ENCODE peak calls at places on chromosomes 16 and 17, in six cellular contexts. I, T, A, V, Z and E are unnamed samples.

GRCh38 chr17:59626756-59627155 is 7.1 kb downstream of the CLTC start:
- DNase-seq in Z (no peak), T (no peak), I (no peak), V (no peak), A (no peak), E (no peak)

GRCh38 chr16:31215287-31216115 is 1.4 kb downstream of the PYDC1 start:
- DNase-seq in T (no peak), Z (peak; percentile 55), I (peak; percentile 63), V (peak; percentile 71), A (peak; percentile 82), E (no peak)

GRCh38 chr17:2055494-2056220 is 754 bp downstream of the HIC1 start:
- DNase-seq in A (no peak), T (peak; percentile 67), I (no peak), V (peak; percentile 75), Z (peak; percentile 55), E (no peak)

GRCh38 chr17:82320956-82321927 is 3.8 kb upstream of the CD7 start:
- DNase-seq in A (peak; percentile 77), Z (no peak), T (no peak), V (no peak), I (peak; percentile 62), E (no peak)

GRCh38 chr17:34635876-34636275 is 56.5 kb downstream of the TMEM132E start:
- DNase-seq in V (no peak), Z (no peak), I (no peak), A (no peak), T (no peak), E (no peak)

GRCh38 chr17:47959825-47960655 is 2.4 kb upstream of the PRR15L start:
- DNase-seq in A (no peak), Z (no peak), T (no peak), V (peak; percentile 88), I (peak; percentile 65), E (no peak)

GRCh38 chr16:10831899-10832886 is 13.6 kb upstream of the TVP23A start:
- DNase-seq in I (no peak), Z (no peak), T (no peak), V (no peak), A (peak; percentile 48), E (no peak)

GRCh38 chr17:32558997-32559650 is 72.3 kb downstream of the CDK5R1 start:
- DNase-seq in T (no peak), I (no peak), A (no peak), Z (no peak), V (no peak), E (no peak)

GRCh38 chr17:38693700-38694329 is 11.3 kb upstream of the MLLT6 start:
- DNase-seq in T (peak; percentile 98), Z (peak; percentile 51), V (peak; percentile 77), I (peak; percentile 64), A (no peak), E (no peak)

GRCh38 chr16:85853641-85854545 is 45.1 kb upstream of the IRF8 start:
- DNase-seq in A (no peak), T (no peak), V (no peak), Z (no peak), I (no peak), E (no peak)

GRCh38 chr17:20224379-20224778 is 215.2 kb downstream of the SPECC1 start:
- DNase-seq in V (no peak), T (no peak), Z (no peak), A (no peak), I (no peak), E (no peak)

GRCh38 chr16:27495191-27495590 is 54.5 kb downstream of the GTF3C1 start:
- DNase-seq in T (peak; percentile 58), A (no peak), V (no peak), Z (peak; percentile 85), I (no peak), E (no peak)

GRCh38 chr17:64147110-64148016 is 17.4 kb upstream of the ERN1 start:
- DNase-seq in A (no peak), Z (no peak), I (no peak), T (peak; percentile 24), V (no peak), E (peak; percentile 73)

GRCh38 chr17:14149751-14150150 is 80.4 kb downstream of the COX10 start:
- DNase-seq in A (no peak), Z (no peak), T (no peak), V (no peak), I (no peak), E (no peak)

GRCh38 chr16:84818133-84818532 is 1.7 kb upstream of the CRISPLD2 start:
- DNase-seq in Z (no peak), T (no peak), V (no peak), A (no peak), I (no peak), E (no peak)

GRCh38 chr16:35552763-35553162 is 2093.4 kb downstream of the TP53TG3F start:
- DNase-seq in V (no peak), T (no peak), I (no peak), Z (no peak), A (no peak), E (no peak)

GRCh38 chr16:63702981-63703590 is 1418.8 kb downstream of the CDH11 start:
- DNase-seq in Z (no peak), T (no peak), V (peak; percentile 69), A (no peak), I (peak; percentile 53), E (no peak)

GRCh38 chr16:23398987-23399805 is 53.8 kb downstream of the COG7 start:
- DNase-seq in Z (no peak), T (no peak), I (no peak), A (no peak), V (no peak), E (no peak)

GRCh38 chr17:36979585-36979941 is 30.8 kb downstream of the AATF start:
- DNase-seq in A (no peak), T (no peak), V (no peak), Z (no peak), I (no peak), E (no peak)

GRCh38 chr17:62923515-62924150 is 42.4 kb upstream of the TANC2 start:
- DNase-seq in T (no peak), V (no peak), I (no peak), Z (no peak), A (no peak), E (no peak)

GRCh38 chr17:6166492-6167179 is 96.5 kb downstream of the WSCD1 start:
- DNase-seq in A (no peak), Z (no peak), V (no peak), T (no peak), I (no peak), E (no peak)

GRCh38 chr17:77346765-77347164 is 206.0 kb downstream of the SEC14L1 start:
- DNase-seq in V (no peak), T (no peak), A (no peak), Z (no peak), I (no peak), E (no peak)

GRCh38 chr17:77344038-77344437 is 203.3 kb downstream of the SEC14L1 start:
- DNase-seq in I (no peak), Z (no peak), V (no peak), T (no peak), A (no peak), E (no peak)

GRCh38 chr17:77347544-77347943 is 206.8 kb downstream of the SEC14L1 start:
- DNase-seq in Z (no peak), T (no peak), V (no peak), I (no peak), A (no peak), E (no peak)

GRCh38 chr17:77343031-77343866 is 202.5 kb downstream of the SEC14L1 start:
- DNase-seq in V (peak; percentile 33), T (no peak), A (peak; percentile 4), I (no peak), Z (no peak), E (no peak)

DNA sequence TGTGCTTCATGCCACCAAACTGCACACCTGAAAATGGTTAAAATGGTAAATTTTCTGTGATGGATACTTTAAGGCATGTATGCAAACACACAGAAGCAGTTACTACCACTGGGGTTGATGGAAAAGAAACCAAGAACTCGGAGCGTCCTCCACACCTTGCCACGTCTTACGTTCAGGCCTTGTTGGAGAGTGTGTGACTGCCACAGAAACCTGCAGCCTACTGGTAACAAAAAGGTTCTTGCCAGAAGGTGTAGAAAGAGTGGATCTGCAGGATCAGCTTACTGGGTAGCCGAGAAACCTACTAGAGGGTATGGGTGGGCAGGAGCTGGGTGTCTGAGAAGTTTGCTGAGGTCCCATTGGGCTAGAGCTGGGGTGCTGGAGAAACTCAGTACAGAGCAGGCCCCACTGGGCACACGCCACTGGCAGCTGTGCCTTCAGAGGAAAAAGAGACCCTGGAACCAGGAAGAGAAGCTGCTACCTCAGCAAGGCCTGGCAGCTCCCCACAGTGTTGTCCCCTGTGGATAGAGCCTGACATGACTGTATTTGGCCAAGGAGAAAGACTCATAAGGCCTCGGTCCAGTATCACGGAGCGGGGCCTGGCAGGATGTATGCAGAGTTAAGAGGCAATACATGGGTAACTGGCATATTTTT is 204.6 kb downstream of the SEC14L1 start:
- DNase-seq in T (no peak), Z (no peak), I (no peak), V (no peak), A (no peak), E (no peak)
- H3K4me1 ChIP-seq in T (peaks cover 5% of the 10 kb centered on the region), Z (peaks cover 7% of the 10 kb centered on the region), I (no peaks in the 10 kb centered on the region), V (peaks cover 10% of the 10 kb centered on the region), A (peaks cover 35% of the 10 kb centered on the region), E (no peaks in the 10 kb centered on the region)

DNA sequence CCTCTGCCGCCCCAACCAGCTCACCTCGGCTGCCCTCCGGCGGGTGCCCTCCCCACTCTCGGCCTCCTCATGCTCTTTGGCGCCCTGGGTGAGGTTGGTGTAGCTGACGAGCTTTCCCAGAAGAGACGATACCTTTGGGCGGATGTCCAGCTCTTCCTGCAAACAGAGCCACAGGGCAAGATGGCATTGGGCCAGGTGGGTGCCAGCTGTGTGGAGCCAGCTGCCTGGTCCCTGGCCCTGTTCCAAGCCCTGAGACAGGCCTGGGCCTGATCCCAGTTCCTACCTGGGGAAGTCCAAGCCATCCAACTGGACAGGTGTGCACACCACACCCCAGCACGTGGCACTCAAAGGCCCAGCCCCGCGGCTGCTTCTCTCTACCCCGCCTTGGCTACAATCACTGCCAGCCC is 6.9 kb downstream of the SLC12A4 start:
- DNase-seq in I (peak; percentile 98), A (peak; percentile 82), T (no peak), Z (no peak), V (peak; percentile 75), E (no peak)
- H3K36me3 ChIP-seq in I (no peaks in the 10 kb centered on the region), A (peaks cover 70% of the 10 kb centered on the region), T (no peaks in the 10 kb centered on the region), Z (peaks cover 73% of the 10 kb centered on the region), V (no peaks in the 10 kb centered on the region), E (peaks cover 31% of the 10 kb centered on the region)

GRCh38 chr17:61221181-61221580 is 178.5 kb upstream of the TBX2 start:
- DNase-seq in I (no peak), V (no peak), A (no peak), T (no peak), Z (no peak), E (no peak)
- H3K4me1 ChIP-seq in I (no peaks in the 10 kb centered on the region), V (no peaks in the 10 kb centered on the region), A (peaks cover 31% of the 10 kb centered on the region), T (no peaks in the 10 kb centered on the region), Z (peaks cover 27% of the 10 kb centered on the region), E (peaks cover 10% of the 10 kb centered on the region)

DNA sequence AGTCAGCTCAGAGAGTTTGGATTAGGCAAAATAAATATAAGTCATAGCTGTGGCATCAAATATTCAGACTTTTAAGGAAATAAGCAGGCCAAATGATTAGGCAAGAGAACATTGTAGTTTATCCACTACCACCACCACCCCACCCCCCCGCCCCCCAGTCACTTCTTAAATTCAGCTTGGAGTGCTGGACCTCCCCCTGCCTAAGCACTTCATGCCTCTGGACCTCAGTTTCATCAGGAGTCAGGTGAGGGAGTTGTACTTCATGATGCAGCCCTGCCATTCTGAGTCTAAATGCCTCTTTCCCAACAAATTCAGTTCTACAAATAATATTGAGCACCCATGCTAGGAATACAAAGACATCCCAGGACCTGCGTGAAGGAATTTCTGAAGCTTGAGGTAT is 2.0 kb downstream of the POLR2C start:
- DNase-seq in Z (no peak), A (no peak), V (no peak), T (no peak), I (no peak), E (no peak)
- H3K36me3 ChIP-seq in Z (peaks cover 44% of the 10 kb centered on the region), A (peaks cover 71% of the 10 kb centered on the region), V (no peaks in the 10 kb centered on the region), T (no peaks in the 10 kb centered on the region), I (peaks cover 2% of the 10 kb centered on the region), E (peaks cover 43% of the 10 kb centered on the region)